ENCODE peak calls at places on chromosomes 5 and 9, in four cellular contexts. Y, F, W and X are unnamed samples.

GRCh38 chr5:137084016-137084415 is 415.1 kb downstream of the SPOCK1 start:
- DNase-seq in Y (no peak), F (no peak), W (peak), X (no peak)

GRCh38 chr5:16265141-16265540 is 85.5 kb upstream of the MARCHF11 start:
- DNase-seq in Y (no peak), F (no peak), W (peak), X (no peak)

GRCh38 chr5:171855798-171856772 is 70.5 kb downstream of the SMIM23 start:
- DNase-seq in Y (no peak), F (no peak), W (no peak), X (no peak)

GRCh38 chr5:128341056-128341455 is 197.0 kb downstream of the FBN2 start:
- DNase-seq in Y (no peak), F (peak), W (peak), X (peak)

GRCh38 chr5:169971780-169972179 is 8.5 kb downstream of the INSYN2B start:
- DNase-seq in Y (no peak), F (no peak), W (no peak), X (no peak)

GRCh38 chr9:126157826-126158431 is 168.7 kb upstream of the MVB12B start:
- DNase-seq in Y (no peak), F (no peak), W (no peak), X (no peak)

GRCh38 chr5:175870820-175871447 is 444 bp upstream of the CPLX2 start:
- DNase-seq in Y (no peak), F (no peak), W (no peak), X (no peak)

GRCh38 chr5:136006767-136007251 is 22.0 kb upstream of the TGFBI start:
- DNase-seq in Y (no peak), F (peak), W (peak), X (peak)

GRCh38 chr5:90598300-90598699 is 39.7 kb downstream of the ADGRV1 start:
- DNase-seq in Y (no peak), F (no peak), W (no peak), X (no peak)

GRCh38 chr9:126523621-126524111 is 90.1 kb upstream of the LMX1B start:
- DNase-seq in Y (no peak), F (no peak), W (no peak), X (no peak)

GRCh38 chr9:113148996-113149960 is 1.5 kb upstream of the SLC31A2 start:
- DNase-seq in Y (no peak), F (no peak), W (no peak), X (no peak)

GRCh38 chr5:77561965-77562364 is 69.8 kb upstream of the WDR41 start:
- DNase-seq in Y (no peak), F (no peak), W (no peak), X (no peak)

GRCh38 chr5:153974131-153974812 is 64.4 kb downstream of the FAM114A2 start:
- DNase-seq in Y (no peak), F (no peak), W (peak), X (peak)
- TF ChIP-seq CTCF in Y (peak), F (peak), W (peak), X (peak)

GRCh38 chr5:151222769-151223446 is 984 bp downstream of the CCDC69 start:
- DNase-seq in Y (peak), F (no peak), W (no peak), X (no peak)

GRCh38 chr5:151222054-151222768 is 1.7 kb downstream of the CCDC69 start:
- DNase-seq in Y (peak), F (no peak), W (no peak), X (no peak)

GRCh38 chr5:151225071-151225470 is 1.2 kb upstream of the CCDC69 start:
- DNase-seq in Y (no peak), F (no peak), W (no peak), X (no peak)

GRCh38 chr5:151224372-151224771 is 480 bp upstream of the CCDC69 start:
- DNase-seq in Y (no peak), F (no peak), W (no peak), X (no peak)

DNA sequence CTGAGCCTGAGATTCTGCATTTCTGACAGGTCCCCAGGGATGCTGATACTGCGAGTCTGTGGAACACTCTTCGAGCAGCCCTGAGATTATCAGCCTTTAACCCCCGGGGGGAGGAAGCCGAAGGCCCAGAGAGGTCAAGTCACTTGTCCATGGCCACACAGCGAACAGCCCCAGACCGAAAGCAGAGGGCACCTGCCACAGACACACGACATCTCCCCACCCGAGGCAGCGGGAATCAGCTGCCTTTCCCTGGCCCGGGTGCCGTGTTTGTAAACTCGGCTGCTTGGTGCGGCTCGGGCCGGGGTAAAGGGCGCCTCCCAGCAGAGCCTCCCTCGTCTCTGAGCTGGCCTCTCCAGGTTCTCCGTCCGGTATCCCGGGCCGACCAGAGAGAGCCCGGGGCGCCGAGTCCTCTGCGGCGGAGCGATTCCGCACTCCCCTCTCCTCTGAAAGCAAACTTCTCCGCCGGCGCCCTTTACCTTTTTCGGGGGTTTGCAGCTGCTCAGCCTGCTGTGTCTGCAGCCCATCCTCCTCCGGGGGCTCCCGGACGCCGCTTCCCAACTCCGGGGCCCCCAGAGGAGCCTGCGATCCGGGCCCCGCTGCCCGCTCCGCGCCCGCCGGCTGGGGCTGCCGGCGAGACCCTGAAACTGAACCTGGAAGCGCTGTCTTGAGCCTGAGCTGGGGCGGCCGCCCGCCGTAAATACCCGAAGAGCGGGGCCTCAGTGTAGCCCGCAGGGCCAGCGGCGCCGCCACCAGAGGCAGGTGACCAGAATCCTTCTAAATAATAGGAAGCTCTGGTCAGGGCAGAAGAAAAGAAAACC is at the start of gene CCDC69:
- DNase-seq in Y (peak), F (peak), W (peak), X (no peak)
- TF ChIP-seq CTCF in Y (peak), F (peak), W (peak), X (peak)

GRCh38 chr9:130239363-130239695 is 26.2 kb upstream of the HMCN2 start:
- DNase-seq in Y (no peak), F (no peak), W (no peak), X (no peak)
- TF ChIP-seq CTCF in Y (no peak), F (no peak), W (no peak), X (no peak)

GRCh38 chr5:154395407-154396106 is 50.2 kb upstream of the SAP30L start:
- DNase-seq in Y (peak), F (no peak), W (no peak), X (no peak)

GRCh38 chr5:154396128-154396527 is 49.7 kb upstream of the SAP30L start:
- DNase-seq in Y (no peak), F (no peak), W (no peak), X (no peak)

GRCh38 chr5:154393850-154394249 is 51.9 kb upstream of the SAP30L start:
- DNase-seq in Y (no peak), F (no peak), W (no peak), X (no peak)

GRCh38 chr5:154391788-154392187 is 54.0 kb upstream of the SAP30L start:
- DNase-seq in Y (no peak), F (no peak), W (no peak), X (no peak)

GRCh38 chr5:154394328-154394727 is 51.5 kb upstream of the SAP30L start:
- DNase-seq in Y (no peak), F (no peak), W (no peak), X (no peak)
- TF ChIP-seq CTCF in Y (no peak), F (no peak), W (no peak), X (no peak)

GRCh38 chr9:137035507-137035834 is 3.6 kb upstream of the FUT7 start:
- DNase-seq in Y (no peak), F (no peak), W (no peak), X (no peak)
- TF ChIP-seq CTCF in Y (no peak), F (no peak), W (no peak), X (no peak)

DNA sequence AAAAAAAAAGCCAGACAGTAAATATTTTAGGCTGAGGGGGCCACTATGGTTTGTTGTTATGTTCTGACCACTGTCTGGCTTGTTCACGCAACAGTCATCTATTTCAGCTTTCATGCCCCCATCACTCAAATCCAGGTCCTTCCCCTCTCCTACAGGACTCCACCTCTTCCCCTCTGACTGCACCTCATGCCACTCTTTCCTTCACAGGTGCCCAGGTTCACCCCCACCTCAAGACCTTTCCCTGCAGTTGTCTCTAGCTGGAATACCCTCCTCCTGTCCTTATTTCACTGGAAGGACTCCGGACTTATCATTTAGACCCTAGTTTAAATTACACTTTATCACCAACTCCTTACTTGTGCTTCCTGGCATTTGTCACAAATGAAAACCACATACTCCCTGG is 3.4 kb downstream of the RPS14 start:
- DNase-seq in Y (no peak), F (no peak), W (no peak), X (no peak)
- TF ChIP-seq CTCF in Y (no peak), F (no peak), W (no peak), X (no peak)

DNA sequence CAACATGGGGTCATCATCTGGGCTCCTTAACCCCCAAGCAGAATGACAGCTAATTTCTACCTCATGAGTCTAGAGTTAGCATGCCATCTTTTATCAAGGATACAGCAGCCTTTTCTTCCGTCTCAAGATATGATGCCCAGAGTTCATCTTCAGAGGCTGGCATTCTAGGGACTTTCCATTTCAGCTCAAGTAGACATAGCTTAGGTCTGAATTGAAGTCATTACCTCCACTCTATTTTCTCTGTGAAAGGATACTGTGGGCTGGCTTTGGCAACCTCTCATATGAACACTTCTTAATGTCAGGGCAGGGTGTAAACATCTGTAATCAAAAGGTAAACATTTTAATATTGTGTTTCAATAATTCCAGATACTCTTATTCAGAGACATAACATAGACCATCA is 535.7 kb downstream of the MAT2B start:
- DNase-seq in Y (no peak), F (no peak), W (no peak), X (no peak)
- TF ChIP-seq CTCF in Y (no peak), F (no peak), W (no peak), X (no peak)